ENCODE peak calls at places on chromosome 17, in five cellular contexts. P, A, Z, F and N are unnamed samples.

GRCh38 chr17:46983782-46984181 is 4.7 kb upstream of the RPRML start:
- DNase-seq in F (no peak), P (no peak), Z (no peak), A (no peak), N (no peak)

GRCh38 chr17:29726721-29727252 is 104.1 kb upstream of the CORO6 start:
- DNase-seq in F (no peak), Z (no peak), A (peak; percentile 39), P (no peak), N (no peak)

GRCh38 chr17:75508122-75508719 is 7.1 kb downstream of the CASKIN2 start:
- DNase-seq in Z (no peak), F (no peak), P (no peak), A (no peak), N (peak; percentile 20)

GRCh38 chr17:28634211-28634865 is 10.6 kb downstream of the BLTP2 start:
- DNase-seq in F (no peak), Z (no peak), A (no peak), P (no peak), N (no peak)

GRCh38 chr17:55320594-55321506 is 56.1 kb downstream of the HLF start:
- DNase-seq in A (no peak), F (no peak), P (no peak), Z (no peak), N (no peak)

GRCh38 chr17:29682054-29682453 is 59.3 kb upstream of the CORO6 start:
- DNase-seq in Z (no peak), F (no peak), A (no peak), P (no peak), N (no peak)

GRCh38 chr17:41322264-41322902 is 6.9 kb upstream of the KRTAP17-1 start:
- DNase-seq in A (peak; percentile 79), Z (peak; percentile 35), F (peak; percentile 46), P (no peak), N (no peak)

GRCh38 chr17:14950216-14950615 is 314.9 kb downstream of the PMP22 start:
- DNase-seq in P (no peak), A (peak; percentile 5), F (no peak), Z (no peak), N (no peak)

GRCh38 chr17:43943769-43944418 is 1.6 kb upstream of the PPY start:
- DNase-seq in Z (peak; percentile 59), P (peak; percentile 81), F (peak; percentile 76), A (peak; percentile 68), N (peak; percentile 83)

GRCh38 chr17:8155341-8156173 is 3.4 kb upstream of the PER1 start:
- DNase-seq in A (no peak), F (no peak), P (no peak), Z (no peak), N (peak; percentile 26)

GRCh38 chr17:8965394-8966168 is at the start of gene PIK3R5:
- DNase-seq in A (no peak), Z (no peak), F (no peak), P (peak; percentile 50), N (peak; percentile 57)

GRCh38 chr17:82957961-82958491 is 118.2 kb upstream of the ZNF750 start:
- DNase-seq in Z (no peak), A (no peak), P (peak; percentile 11), F (no peak), N (peak; percentile 21)

GRCh38 chr17:72122002-72122310 is 1.1 kb downstream of the SOX9 start:
- DNase-seq in Z (no peak), A (peak; percentile 58), F (peak; percentile 65), P (no peak), N (no peak)

GRCh38 chr17:75985986-75986385 is 6.9 kb downstream of the TEN1 start:
- DNase-seq in F (no peak), A (no peak), Z (no peak), P (no peak), N (no peak)

GRCh38 chr17:39903158-39903884 is 15.1 kb downstream of the GSDMB start:
- DNase-seq in F (no peak), A (no peak), Z (no peak), P (no peak), N (no peak)

GRCh38 chr17:13337864-13338371 is 263.8 kb downstream of the HS3ST3A1 start:
- DNase-seq in F (peak; percentile 36), Z (peak; percentile 54), A (peak; percentile 78), P (no peak), N (peak; percentile 23)

GRCh38 chr17:78748730-78749317 is 33.2 kb downstream of the CYTH1 start:
- DNase-seq in A (peak; percentile 24), P (peak; percentile 50), F (no peak), Z (no peak), N (peak; percentile 60)

GRCh38 chr17:45222994-45223540 is 1.4 kb downstream of the FMNL1 start:
- DNase-seq in A (no peak), F (no peak), Z (no peak), P (no peak), N (peak; percentile 27)

GRCh38 chr17:75159196-75160031 is 5.1 kb upstream of the JPT1 start:
- DNase-seq in Z (peak; percentile 59), F (no peak), P (no peak), A (peak; percentile 78), N (no peak)

GRCh38 chr17:35241520-35241919 is 1.4 kb upstream of the SLFN5 start:
- DNase-seq in F (no peak), P (no peak), A (no peak), Z (no peak), N (no peak)

GRCh38 chr17:37750768-37751466 is 6.1 kb upstream of the HNF1B start:
- DNase-seq in P (no peak), F (no peak), Z (no peak), A (no peak), N (no peak)

GRCh38 chr17:39564201-39564828 is 43.4 kb downstream of the NEUROD2 start:
- DNase-seq in A (no peak), Z (peak; percentile 8), F (no peak), P (no peak), N (no peak)

GRCh38 chr17:66450857-66451158 is 148.4 kb downstream of the PRKCA start:
- DNase-seq in P (no peak), Z (no peak), A (no peak), F (no peak), N (no peak)

GRCh38 chr17:78706271-78706915 is 75.7 kb downstream of the CYTH1 start:
- DNase-seq in Z (no peak), A (peak; percentile 58), P (no peak), F (peak; percentile 73), N (no peak)

GRCh38 chr17:41009301-41009760 is 403 bp upstream of the KRTAP3-1 start:
- DNase-seq in Z (no peak), P (no peak), F (no peak), A (no peak), N (no peak)

GRCh38 chr17:28716740-28717577 is 709 bp downstream of the RAB34 start:
- DNase-seq in P (peak; percentile 34), Z (no peak), F (no peak), A (peak; percentile 19), N (peak; percentile 43)

GRCh38 chr17:65109990-65110680 is 27.0 kb upstream of the RGS9 start:
- DNase-seq in Z (no peak), P (no peak), A (peak; percentile 31), F (no peak), N (no peak)

GRCh38 chr17:68255731-68256538 is 8.1 kb downstream of the AMZ2 start:
- DNase-seq in A (no peak), F (no peak), Z (no peak), P (no peak), N (no peak)

GRCh38 chr17:37493249-37494027 is 3.7 kb downstream of the DUSP14 start:
- DNase-seq in F (no peak), Z (peak; percentile 8), A (peak; percentile 94), P (no peak), N (no peak)

GRCh38 chr17:45345554-45346254 is 28.9 kb upstream of the MAP3K14 start:
- DNase-seq in P (no peak), F (no peak), A (peak; percentile 88), Z (no peak), N (peak; percentile 20)

GRCh38 chr17:47400333-47400732 is 76.6 kb downstream of the EFCAB13 start:
- DNase-seq in A (no peak), Z (no peak), F (no peak), P (no peak), N (no peak)

GRCh38 chr17:74373838-74374606 is 6.7 kb downstream of the GPR142 start:
- DNase-seq in P (peak; percentile 25), F (no peak), A (no peak), Z (no peak), N (peak; percentile 48)

GRCh38 chr17:17790673-17791464 is 45.9 kb downstream of the SREBF1 start:
- DNase-seq in Z (no peak), P (no peak), A (no peak), F (no peak), N (no peak)
- H3K27ac ChIP-seq in Z (no peak overlapping the region), P (peak overlapping the region; percentile 84), A (no peak overlapping the region), F (peak overlapping the region; percentile 30), N (peak overlapping the region; percentile 59)

GRCh38 chr17:58487589-58488427 is at the start of gene HSF5:
- DNase-seq in A (no peak), F (no peak), P (peak; percentile 27), Z (no peak), N (peak; percentile 38)
- TF ChIP-seq CTCF in A (no peak), F (no peak), P (peak; percentile 22), Z (no peak), N (no peak)

GRCh38 chr17:81515530-81516041 is 3.0 kb upstream of the ACTG1 start:
- DNase-seq in P (no peak), Z (no peak), A (no peak), F (no peak), N (peak; percentile 73)

GRCh38 chr17:81514735-81515529 is 2.3 kb upstream of the ACTG1 start:
- DNase-seq in A (peak; percentile 82), F (peak; percentile 75), P (peak; percentile 88), Z (peak; percentile 71), N (peak; percentile 94)

GRCh38 chr17:81517339-81518112 is 4.9 kb upstream of the ACTG1 start:
- DNase-seq in P (no peak), Z (no peak), A (no peak), F (no peak), N (no peak)

GRCh38 chr17:81517009-81517338 is 4.4 kb upstream of the ACTG1 start:
- DNase-seq in Z (no peak), P (no peak), A (no peak), F (no peak), N (no peak)

DNA sequence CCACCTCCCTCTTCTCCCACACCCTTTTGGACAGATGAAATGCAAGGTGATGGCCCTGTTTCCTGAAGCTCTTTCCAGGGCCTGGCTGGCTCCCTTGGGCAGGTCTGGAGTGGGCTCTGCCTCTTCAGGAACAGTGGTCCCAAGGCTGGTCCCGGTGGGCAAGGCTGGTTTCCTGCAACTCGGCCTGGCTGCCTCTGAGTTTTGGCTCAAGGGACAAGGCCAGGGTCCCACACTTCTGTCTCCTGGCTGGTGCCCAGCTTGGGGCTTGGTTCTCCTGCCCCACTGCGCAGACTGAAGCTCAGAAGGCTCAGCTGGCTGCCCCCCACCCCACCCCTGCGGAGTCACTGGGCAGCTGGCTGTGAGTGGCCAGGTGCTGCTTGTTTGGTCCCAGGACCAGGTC is 3.8 kb upstream of the ACTG1 start:
- DNase-seq in P (no peak), F (no peak), Z (no peak), A (no peak), N (no peak)
- H3K4me3 ChIP-seq in P (peak overlapping the region; percentile 93), F (peak overlapping the region; percentile 83), Z (peak overlapping the region; percentile 90), A (peak overlapping the region; percentile 87), N (peak overlapping the region; percentile 6)

DNA sequence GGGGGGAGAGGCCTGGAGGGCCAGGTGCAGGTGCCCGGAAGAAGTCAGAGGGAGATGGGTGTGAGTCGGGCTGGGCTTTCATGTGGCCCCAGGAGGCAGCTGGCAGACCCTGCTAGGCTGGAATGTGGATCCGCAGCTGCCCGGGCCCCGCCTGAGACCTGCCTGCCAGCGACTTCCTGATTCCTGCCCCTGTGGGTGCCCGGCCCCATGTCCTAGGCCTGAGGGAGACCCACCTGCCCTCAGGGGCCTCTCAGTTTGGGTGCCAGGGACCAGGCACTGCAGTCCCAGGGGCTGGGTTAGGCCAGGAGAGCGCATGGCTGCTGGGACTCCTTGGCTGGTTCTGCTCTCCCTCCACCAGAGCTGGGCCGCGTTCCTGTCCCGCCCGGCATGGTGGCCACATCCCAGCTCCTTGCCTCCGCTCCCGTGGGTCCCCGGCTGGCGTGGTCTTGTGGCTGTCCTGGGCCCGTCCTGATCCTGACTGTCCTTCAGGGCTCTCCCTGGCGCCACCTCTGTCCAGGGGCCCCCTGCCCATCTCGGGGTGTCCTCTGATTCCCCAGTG is 22.1 kb upstream of the SPNS2 start:
- DNase-seq in A (no peak), P (no peak), F (no peak), Z (no peak), N (no peak)
- H3K27ac ChIP-seq in A (no peak overlapping the region), P (peak overlapping the region; percentile 62), F (no peak overlapping the region), Z (peak overlapping the region; percentile 50), N (no peak overlapping the region)